ENCODE peak calls at places on chromosomes 11 and 22, in four cellular contexts. D, C, T and O are unnamed samples.

GRCh38 chr11:28526406-28526751 is 418.2 kb downstream of the METTL15 start:
- DNase-seq in D (no peak), C (no peak), T (no peak), O (no peak)

GRCh38 chr11:98630736-98631135 is 390.0 kb upstream of the CNTN5 start:
- DNase-seq in D (no peak), C (no peak), T (no peak), O (no peak)

GRCh38 chr11:12675951-12676711 is 1.9 kb downstream of the TEAD1 start:
- DNase-seq in D (no peak), C (no peak), T (no peak), O (no peak)

GRCh38 chr11:19980388-19980787 is 179.9 kb downstream of the DBX1 start:
- DNase-seq in D (no peak), C (no peak), T (no peak), O (no peak)

GRCh38 chr11:64356498-64357411 is 2.2 kb upstream of the RPS6KA4 start:
- DNase-seq in D (no peak), C (peak; percentile 44), T (no peak), O (no peak)

GRCh38 chr11:34926101-34926830 is 9.8 kb downstream of the PDHX start:
- DNase-seq in D (no peak), C (peak; percentile 39), T (no peak), O (no peak)

GRCh38 chr22:20957691-20958440 is 9.2 kb upstream of the AIFM3 start:
- DNase-seq in D (no peak), C (no peak), T (no peak), O (no peak)

GRCh38 chr11:3134218-3134621 is 30.9 kb downstream of the OSBPL5 start:
- DNase-seq in D (no peak), C (no peak), T (no peak), O (no peak)

GRCh38 chr22:26658671-26659478 is 1.5 kb downstream of the MIAT start:
- DNase-seq in D (peak; percentile 52), C (peak; percentile 30), T (peak; percentile 83), O (peak; percentile 89)

GRCh38 chr11:68374531-68374930 is 62.1 kb downstream of the LRP5 start:
- DNase-seq in D (no peak), C (no peak), T (no peak), O (no peak)

GRCh38 chr11:20611892-20612291 is 12.5 kb downstream of the SLC6A5 start:
- DNase-seq in D (no peak), C (peak; percentile 80), T (no peak), O (no peak)

GRCh38 chr11:93099811-93100210 is 98.0 kb downstream of the SLC36A4 start:
- DNase-seq in D (no peak), C (no peak), T (no peak), O (no peak)

GRCh38 chr22:49282596-49282995 is 545.1 kb downstream of the BRD1 start:
- DNase-seq in D (no peak), C (no peak), T (no peak), O (no peak)

GRCh38 chr11:112113539-112114457 is 27.1 kb downstream of the SDHD start:
- DNase-seq in D (no peak), C (peak; percentile 65), T (no peak), O (no peak)

GRCh38 chr22:43895986-43896645 is 4.3 kb upstream of the PNPLA5 start:
- DNase-seq in D (no peak), C (no peak), T (no peak), O (no peak)

GRCh38 chr11:95345651-95346050 is 114.6 kb upstream of the SESN3 start:
- DNase-seq in D (no peak), C (peak; percentile 37), T (no peak), O (no peak)

GRCh38 chr11:73156114-73156513 is 14.0 kb upstream of the FCHSD2 start:
- DNase-seq in D (no peak), C (no peak), T (no peak), O (no peak)

GRCh38 chr11:45262900-45263299 is 23.2 kb downstream of the SYT13 start:
- DNase-seq in D (no peak), C (no peak), T (no peak), O (no peak)

GRCh38 chr11:133981156-133981555 is 24.4 kb upstream of the IGSF9B start:
- DNase-seq in D (no peak), C (no peak), T (no peak), O (no peak)

GRCh38 chr11:19790831-19791552 is 78.4 kb downstream of the NAV2 start:
- DNase-seq in D (no peak), C (no peak), T (no peak), O (no peak)

GRCh38 chr11:116791002-116791812 is 472 bp downstream of the APOA5 start:
- DNase-seq in D (peak; percentile 52), C (peak; percentile 55), T (peak; percentile 76), O (peak; percentile 56)

GRCh38 chr22:43018615-43019014 is 3.7 kb upstream of the PACSIN2 start:
- DNase-seq in D (no peak), C (no peak), T (no peak), O (no peak)

GRCh38 chr22:28601915-28602314 is 77.7 kb downstream of the TTC28 start:
- DNase-seq in D (no peak), C (no peak), T (no peak), O (no peak)

GRCh38 chr11:132895340-132895739 is 637.0 kb downstream of the OPCML start:
- DNase-seq in D (no peak), C (no peak), T (no peak), O (no peak)